ENCODE peak calls at places on chromosomes 5 and 9, in five cellular contexts. W, O, C, H and E are unnamed samples.

GRCh38 chr5:73136277-73136606 is 15.9 kb downstream of the TMEM171 start:
- DNase-seq in W (no peak), O (no peak), C (no peak), H (no peak), E (no peak)

GRCh38 chr5:93592866-93593265 is 9.8 kb downstream of the NR2F1 start:
- DNase-seq in C (no peak), H (no peak), W (no peak), O (no peak), E (no peak)

GRCh38 chr9:130451509-130452388 is 7.0 kb downstream of the ASS1 start:
- DNase-seq in W (no peak), H (peak; percentile 95), O (peak; percentile 70), C (no peak), E (no peak)

GRCh38 chr5:1505506-1506241 is 18.1 kb downstream of the LPCAT1 start:
- DNase-seq in H (no peak), O (peak; percentile 67), W (no peak), C (no peak), E (no peak)

GRCh38 chr9:12775373-12775962 is 648 bp downstream of the LURAP1L start:
- DNase-seq in C (no peak), O (no peak), H (peak; percentile 43), W (peak; percentile 12), E (no peak)

GRCh38 chr5:53364098-53364497 is 116.3 kb upstream of the FST start:
- DNase-seq in C (no peak), W (no peak), H (no peak), O (no peak), E (no peak)

GRCh38 chr5:42640835-42641234 is 115.8 kb upstream of the CCDC152 start:
- DNase-seq in H (no peak), W (no peak), O (no peak), C (no peak), E (no peak)

GRCh38 chr5:94983861-94984535 is 300.9 kb downstream of the MCTP1 start:
- DNase-seq in C (no peak), W (no peak), H (no peak), O (no peak), E (no peak)

GRCh38 chr9:17609312-17610005 is 30.6 kb downstream of the SH3GL2 start:
- DNase-seq in C (no peak), O (no peak), W (no peak), H (no peak), E (no peak)

GRCh38 chr5:90747693-90748092 is 189.1 kb downstream of the ADGRV1 start:
- DNase-seq in C (no peak), O (no peak), H (no peak), W (no peak), E (no peak)

GRCh38 chr5:150593593-150593992 is 46.9 kb upstream of the SYNPO start:
- DNase-seq in H (no peak), O (no peak), W (no peak), C (no peak), E (no peak)

GRCh38 chr5:1466631-1467265 is 21.5 kb upstream of the SLC6A3 start:
- DNase-seq in C (no peak), O (no peak), W (no peak), H (no peak), E (no peak)

GRCh38 chr5:89457411-89458329 is 574.7 kb upstream of the MEF2C start:
- DNase-seq in W (no peak), C (no peak), O (peak; percentile 94), H (peak; percentile 50), E (no peak)